ENCODE peak calls at places on chromosome 19, in ten cellular contexts. One of them, this sample, is unnamed.
A peak's percentile ranks its signal among the peaks of the same experiment; 100 is the strongest.

GRCh38 chr19:11480927-11481776 is at the start of gene ELAVL3:
- DNase-seq in effector CD8-positive, alpha-beta T cell: no peak
- DNase-seq in GM10248: no peak
- DNase-seq in NCI-H1694: no peak
- DNase-seq in activated naive CD4-positive, alpha-beta T cell treated with anti-CD3 and anti-CD28 coated beads for 36 hours: no peak
- DNase-seq in nucleus accumbens: peak; percentile 35
- DNase-seq in type B pancreatic cell: no peak
- DNase-seq in stimulated activated CD4-positive, alpha-beta T cell treated with anti-CD3 and anti-CD28 coated beads, Interleukin-4, amount 100 ng/mL, for 1 hour: no peak
- DNase-seq in Panc1: no peak
- DNase-seq in NCI-H1417: peak; percentile 85
- DNase-seq in this sample: no peak

GRCh38 chr19:11705474-11705873 is 33.3 kb downstream of the ZNF823 start:
- DNase-seq in effector CD8-positive, alpha-beta T cell: no peak
- DNase-seq in GM10248: no peak
- DNase-seq in NCI-H1694: no peak
- DNase-seq in activated naive CD4-positive, alpha-beta T cell treated with anti-CD3 and anti-CD28 coated beads for 36 hours: no peak
- DNase-seq in nucleus accumbens: no peak
- DNase-seq in type B pancreatic cell: no peak
- DNase-seq in stimulated activated CD4-positive, alpha-beta T cell treated with anti-CD3 and anti-CD28 coated beads, Interleukin-4, amount 100 ng/mL, for 1 hour: no peak
- DNase-seq in Panc1: no peak
- DNase-seq in NCI-H1417: no peak
- DNase-seq in this sample: no peak

GRCh38 chr19:28307460-28307859 is 905.5 kb downstream of the UQCRFS1 start:
- DNase-seq in effector CD8-positive, alpha-beta T cell: no peak
- DNase-seq in GM10248: no peak
- DNase-seq in NCI-H1694: no peak
- DNase-seq in activated naive CD4-positive, alpha-beta T cell treated with anti-CD3 and anti-CD28 coated beads for 36 hours: no peak
- DNase-seq in nucleus accumbens: no peak
- DNase-seq in type B pancreatic cell: no peak
- DNase-seq in stimulated activated CD4-positive, alpha-beta T cell treated with anti-CD3 and anti-CD28 coated beads, Interleukin-4, amount 100 ng/mL, for 1 hour: no peak
- DNase-seq in Panc1: no peak
- DNase-seq in NCI-H1417: no peak
- DNase-seq in this sample: no peak

GRCh38 chr19:1767464-1767933 is 14.2 kb downstream of the ONECUT3 start:
- DNase-seq in effector CD8-positive, alpha-beta T cell: peak; percentile 54
- DNase-seq in GM10248: peak; percentile 88
- DNase-seq in NCI-H1694: no peak
- DNase-seq in activated naive CD4-positive, alpha-beta T cell treated with anti-CD3 and anti-CD28 coated beads for 36 hours: peak; percentile 65
- DNase-seq in nucleus accumbens: peak; percentile 1
- DNase-seq in type B pancreatic cell: no peak
- DNase-seq in stimulated activated CD4-positive, alpha-beta T cell treated with anti-CD3 and anti-CD28 coated beads, Interleukin-4, amount 100 ng/mL, for 1 hour: peak; percentile 66
- DNase-seq in Panc1: no peak
- DNase-seq in NCI-H1417: no peak
- DNase-seq in this sample: peak; percentile 35

GRCh38 chr19:54136864-54137113 is 773 bp upstream of the CNOT3 start:
- DNase-seq in effector CD8-positive, alpha-beta T cell: no peak
- DNase-seq in GM10248: peak; percentile 97
- DNase-seq in NCI-H1694: no peak
- DNase-seq in activated naive CD4-positive, alpha-beta T cell treated with anti-CD3 and anti-CD28 coated beads for 36 hours: no peak
- DNase-seq in nucleus accumbens: no peak
- DNase-seq in type B pancreatic cell: no peak
- DNase-seq in stimulated activated CD4-positive, alpha-beta T cell treated with anti-CD3 and anti-CD28 coated beads, Interleukin-4, amount 100 ng/mL, for 1 hour: no peak
- DNase-seq in Panc1: no peak
- DNase-seq in NCI-H1417: no peak
- DNase-seq in this sample: no peak

GRCh38 chr19:54158812-54159351 is 639 bp downstream of the LENG1 start:
- DNase-seq in effector CD8-positive, alpha-beta T cell: no peak
- DNase-seq in GM10248: no peak
- DNase-seq in NCI-H1694: no peak
- DNase-seq in activated naive CD4-positive, alpha-beta T cell treated with anti-CD3 and anti-CD28 coated beads for 36 hours: peak; percentile 51
- DNase-seq in nucleus accumbens: no peak
- DNase-seq in type B pancreatic cell: no peak
- DNase-seq in stimulated activated CD4-positive, alpha-beta T cell treated with anti-CD3 and anti-CD28 coated beads, Interleukin-4, amount 100 ng/mL, for 1 hour: peak; percentile 34
- DNase-seq in Panc1: no peak
- DNase-seq in NCI-H1417: no peak
- DNase-seq in this sample: no peak

GRCh38 chr19:28294395-28294794 is 918.6 kb downstream of the UQCRFS1 start:
- DNase-seq in effector CD8-positive, alpha-beta T cell: no peak
- DNase-seq in GM10248: no peak
- DNase-seq in NCI-H1694: no peak
- DNase-seq in activated naive CD4-positive, alpha-beta T cell treated with anti-CD3 and anti-CD28 coated beads for 36 hours: no peak
- DNase-seq in nucleus accumbens: no peak
- DNase-seq in type B pancreatic cell: no peak
- DNase-seq in stimulated activated CD4-positive, alpha-beta T cell treated with anti-CD3 and anti-CD28 coated beads, Interleukin-4, amount 100 ng/mL, for 1 hour: no peak
- DNase-seq in Panc1: no peak
- DNase-seq in NCI-H1417: no peak
- DNase-seq in this sample: no peak

GRCh38 chr19:52140077-52140710 is 456 bp upstream of the ZNF616 start:
- DNase-seq in effector CD8-positive, alpha-beta T cell: no peak
- DNase-seq in GM10248: no peak
- DNase-seq in NCI-H1694: no peak
- DNase-seq in activated naive CD4-positive, alpha-beta T cell treated with anti-CD3 and anti-CD28 coated beads for 36 hours: no peak
- DNase-seq in nucleus accumbens: no peak
- DNase-seq in type B pancreatic cell: no peak
- DNase-seq in stimulated activated CD4-positive, alpha-beta T cell treated with anti-CD3 and anti-CD28 coated beads, Interleukin-4, amount 100 ng/mL, for 1 hour: no peak
- DNase-seq in Panc1: no peak
- DNase-seq in NCI-H1417: peak; percentile 61
- DNase-seq in this sample: no peak

GRCh38 chr19:3053218-3053621 is 9.1 kb downstream of the TLE5 start:
- DNase-seq in effector CD8-positive, alpha-beta T cell: no peak
- DNase-seq in GM10248: no peak
- DNase-seq in NCI-H1694: no peak
- DNase-seq in activated naive CD4-positive, alpha-beta T cell treated with anti-CD3 and anti-CD28 coated beads for 36 hours: no peak
- DNase-seq in nucleus accumbens: no peak
- DNase-seq in type B pancreatic cell: no peak
- DNase-seq in stimulated activated CD4-positive, alpha-beta T cell treated with anti-CD3 and anti-CD28 coated beads, Interleukin-4, amount 100 ng/mL, for 1 hour: no peak
- DNase-seq in Panc1: no peak
- DNase-seq in NCI-H1417: peak; percentile 18
- DNase-seq in this sample: no peak

GRCh38 chr19:20247016-20247683 is 80.1 kb downstream of the ZNF486 start:
- DNase-seq in effector CD8-positive, alpha-beta T cell: no peak
- DNase-seq in GM10248: no peak
- DNase-seq in NCI-H1694: no peak
- DNase-seq in activated naive CD4-positive, alpha-beta T cell treated with anti-CD3 and anti-CD28 coated beads for 36 hours: peak; percentile 61
- DNase-seq in nucleus accumbens: no peak
- DNase-seq in type B pancreatic cell: no peak
- DNase-seq in stimulated activated CD4-positive, alpha-beta T cell treated with anti-CD3 and anti-CD28 coated beads, Interleukin-4, amount 100 ng/mL, for 1 hour: peak; percentile 38
- DNase-seq in Panc1: peak; percentile 5
- DNase-seq in NCI-H1417: peak; percentile 3
- DNase-seq in this sample: peak; percentile 7

GRCh38 chr19:35184267-35184666 is 29.7 kb downstream of the FXYD5 start:
- DNase-seq in effector CD8-positive, alpha-beta T cell: no peak
- DNase-seq in GM10248: no peak
- DNase-seq in NCI-H1694: no peak
- DNase-seq in activated naive CD4-positive, alpha-beta T cell treated with anti-CD3 and anti-CD28 coated beads for 36 hours: no peak
- DNase-seq in nucleus accumbens: no peak
- DNase-seq in type B pancreatic cell: no peak
- DNase-seq in stimulated activated CD4-positive, alpha-beta T cell treated with anti-CD3 and anti-CD28 coated beads, Interleukin-4, amount 100 ng/mL, for 1 hour: no peak
- DNase-seq in Panc1: no peak
- DNase-seq in NCI-H1417: no peak
- DNase-seq in this sample: no peak

GRCh38 chr19:42280761-42281174 is 11.7 kb downstream of the CIC start:
- DNase-seq in effector CD8-positive, alpha-beta T cell: no peak
- DNase-seq in GM10248: no peak
- DNase-seq in NCI-H1694: peak; percentile 75
- DNase-seq in activated naive CD4-positive, alpha-beta T cell treated with anti-CD3 and anti-CD28 coated beads for 36 hours: no peak
- DNase-seq in nucleus accumbens: no peak
- DNase-seq in type B pancreatic cell: peak; percentile 73
- DNase-seq in stimulated activated CD4-positive, alpha-beta T cell treated with anti-CD3 and anti-CD28 coated beads, Interleukin-4, amount 100 ng/mL, for 1 hour: peak; percentile 39
- DNase-seq in Panc1: no peak
- DNase-seq in NCI-H1417: no peak
- DNase-seq in this sample: no peak

GRCh38 chr19:47155141-47155540 is 24.5 kb downstream of the SAE1 start:
- DNase-seq in effector CD8-positive, alpha-beta T cell: no peak
- DNase-seq in GM10248: no peak
- DNase-seq in NCI-H1694: no peak
- DNase-seq in activated naive CD4-positive, alpha-beta T cell treated with anti-CD3 and anti-CD28 coated beads for 36 hours: no peak
- DNase-seq in nucleus accumbens: no peak
- DNase-seq in type B pancreatic cell: no peak
- DNase-seq in stimulated activated CD4-positive, alpha-beta T cell treated with anti-CD3 and anti-CD28 coated beads, Interleukin-4, amount 100 ng/mL, for 1 hour: no peak
- DNase-seq in Panc1: no peak
- DNase-seq in NCI-H1417: no peak
- DNase-seq in this sample: no peak

GRCh38 chr19:13790354-13790753 is 4.9 kb upstream of the ZSWIM4 start:
- DNase-seq in effector CD8-positive, alpha-beta T cell: no peak
- DNase-seq in GM10248: no peak
- DNase-seq in NCI-H1694: no peak
- DNase-seq in activated naive CD4-positive, alpha-beta T cell treated with anti-CD3 and anti-CD28 coated beads for 36 hours: no peak
- DNase-seq in nucleus accumbens: no peak
- DNase-seq in type B pancreatic cell: no peak
- DNase-seq in stimulated activated CD4-positive, alpha-beta T cell treated with anti-CD3 and anti-CD28 coated beads, Interleukin-4, amount 100 ng/mL, for 1 hour: no peak
- DNase-seq in Panc1: no peak
- DNase-seq in NCI-H1417: no peak
- DNase-seq in this sample: no peak

GRCh38 chr19:41000310-41000737 is 9.2 kb downstream of the CYP2B6 start:
- DNase-seq in effector CD8-positive, alpha-beta T cell: no peak
- DNase-seq in GM10248: no peak
- DNase-seq in NCI-H1694: no peak
- DNase-seq in activated naive CD4-positive, alpha-beta T cell treated with anti-CD3 and anti-CD28 coated beads for 36 hours: no peak
- DNase-seq in nucleus accumbens: no peak
- DNase-seq in type B pancreatic cell: no peak
- DNase-seq in stimulated activated CD4-positive, alpha-beta T cell treated with anti-CD3 and anti-CD28 coated beads, Interleukin-4, amount 100 ng/mL, for 1 hour: no peak
- DNase-seq in Panc1: no peak
- DNase-seq in NCI-H1417: no peak
- DNase-seq in this sample: no peak

GRCh38 chr19:32543107-32543900 is 37.7 kb upstream of the PDCD5 start:
- DNase-seq in effector CD8-positive, alpha-beta T cell: no peak
- DNase-seq in GM10248: no peak
- DNase-seq in NCI-H1694: no peak
- DNase-seq in activated naive CD4-positive, alpha-beta T cell treated with anti-CD3 and anti-CD28 coated beads for 36 hours: no peak
- DNase-seq in nucleus accumbens: no peak
- DNase-seq in type B pancreatic cell: no peak
- DNase-seq in stimulated activated CD4-positive, alpha-beta T cell treated with anti-CD3 and anti-CD28 coated beads, Interleukin-4, amount 100 ng/mL, for 1 hour: no peak
- DNase-seq in Panc1: no peak
- DNase-seq in NCI-H1417: no peak
- DNase-seq in this sample: no peak